ENCODE peak calls at places on chromosome 7, in four cellular contexts. One of them, this sample, is unnamed. For H3K4me1, the result is how much of the 10 kb centered on the place peaks cover.

GRCh38 chr7:92645531-92646061 is 55.4 kb upstream of the FAM133B start:
- DNase-seq in spleen: no peak
- DNase-seq in ovary: no peak
- DNase-seq in esophagus muscularis mucosa: no peak
- DNase-seq in this sample: peak

GRCh38 chr7:42087616-42088015 is 149.4 kb downstream of the GLI3 start:
- DNase-seq in spleen: no peak
- DNase-seq in ovary: no peak
- DNase-seq in esophagus muscularis mucosa: no peak
- DNase-seq in this sample: no peak

GRCh38 chr7:115230882-115231508 is 309.1 kb downstream of the MDFIC start:
- DNase-seq in spleen: no peak
- DNase-seq in ovary: no peak
- DNase-seq in esophagus muscularis mucosa: no peak
- DNase-seq in this sample: no peak

GRCh38 chr7:122528879-122529481 is 169.9 kb downstream of the RNF133 start:
- DNase-seq in spleen: no peak
- DNase-seq in ovary: no peak
- DNase-seq in esophagus muscularis mucosa: no peak
- DNase-seq in this sample: no peak

GRCh38 chr7:106774768-106775551 is 90.1 kb upstream of the PIK3CG start:
- DNase-seq in spleen: no peak
- DNase-seq in ovary: no peak
- DNase-seq in esophagus muscularis mucosa: no peak
- DNase-seq in this sample: no peak

GRCh38 chr7:151984612-151985011 is 28.4 kb downstream of the GALNTL5 start:
- DNase-seq in spleen: no peak
- DNase-seq in ovary: no peak
- DNase-seq in esophagus muscularis mucosa: no peak
- DNase-seq in this sample: no peak

GRCh38 chr7:284762-285722 is 4.9 kb upstream of the FOXL3 start:
- DNase-seq in spleen: peak
- DNase-seq in ovary: no peak
- DNase-seq in esophagus muscularis mucosa: no peak
- DNase-seq in this sample: no peak

GRCh38 chr7:53596230-53596629 is 560.8 kb downstream of the POM121L12 start:
- DNase-seq in spleen: no peak
- DNase-seq in ovary: no peak
- DNase-seq in esophagus muscularis mucosa: no peak
- DNase-seq in this sample: no peak

GRCh38 chr7:97006951-97007861 is 1.9 kb downstream of the DLX6 start:
- DNase-seq in spleen: no peak
- DNase-seq in ovary: no peak
- DNase-seq in esophagus muscularis mucosa: peak
- DNase-seq in this sample: no peak

GRCh38 chr7:148704966-148705365 is 6.3 kb downstream of the CUL1 start:
- DNase-seq in spleen: no peak
- DNase-seq in ovary: no peak
- DNase-seq in esophagus muscularis mucosa: no peak
- DNase-seq in this sample: no peak

GRCh38 chr7:36747969-36748574 is 23.8 kb upstream of the AOAH start:
- DNase-seq in spleen: no peak
- DNase-seq in ovary: no peak
- DNase-seq in esophagus muscularis mucosa: peak
- DNase-seq in this sample: no peak

GRCh38 chr7:103343758-103344452 is 662 bp downstream of the DNAJC2 start:
- DNase-seq in spleen: peak
- DNase-seq in ovary: no peak
- DNase-seq in esophagus muscularis mucosa: no peak
- DNase-seq in this sample: no peak

GRCh38 chr7:85823379-85823778 is 636.5 kb upstream of the SEMA3D start:
- DNase-seq in spleen: no peak
- DNase-seq in ovary: no peak
- DNase-seq in esophagus muscularis mucosa: no peak
- DNase-seq in this sample: no peak

GRCh38 chr7:24422611-24423010 is 138.6 kb downstream of the NPY start:
- DNase-seq in spleen: no peak
- DNase-seq in ovary: no peak
- DNase-seq in esophagus muscularis mucosa: no peak
- DNase-seq in this sample: no peak

GRCh38 chr7:24419070-24419469 is 135.1 kb downstream of the NPY start:
- DNase-seq in spleen: no peak
- DNase-seq in ovary: no peak
- DNase-seq in esophagus muscularis mucosa: no peak
- DNase-seq in this sample: no peak

GRCh38 chr7:24419527-24419926 is 135.5 kb downstream of the NPY start:
- DNase-seq in spleen: no peak
- DNase-seq in ovary: no peak
- DNase-seq in esophagus muscularis mucosa: no peak
- DNase-seq in this sample: no peak

GRCh38 chr7:24417526-24418120 is 133.6 kb downstream of the NPY start:
- DNase-seq in spleen: no peak
- DNase-seq in ovary: no peak
- DNase-seq in esophagus muscularis mucosa: no peak
- DNase-seq in this sample: no peak
- H3K4me1 ChIP-seq in spleen: under half
- H3K4me1 ChIP-seq in ovary: under half
- H3K4me1 ChIP-seq in esophagus muscularis mucosa: under half
- H3K4me1 ChIP-seq in this sample: under half

DNA sequence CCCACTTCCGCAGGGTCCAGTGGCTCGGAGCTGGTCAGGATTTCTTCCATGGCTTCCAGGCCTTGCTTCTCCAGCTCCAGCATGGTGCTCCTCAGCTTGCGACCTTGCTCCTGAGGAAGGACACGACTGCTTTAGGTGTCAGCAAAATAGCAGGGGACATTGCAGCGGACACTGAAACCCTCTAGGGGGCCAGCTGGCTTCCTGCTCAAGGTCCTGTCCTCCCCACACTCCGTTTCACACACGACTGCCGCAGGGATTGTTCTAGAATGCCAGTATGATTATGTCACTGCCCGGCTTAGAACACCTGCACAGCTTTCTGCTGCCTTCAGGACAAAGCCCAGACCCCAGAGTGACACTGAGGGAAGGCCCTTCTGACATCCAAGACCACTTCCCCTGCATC is 65.6 kb downstream of the SCRN1 start:
- DNase-seq in spleen: no peak
- DNase-seq in ovary: no peak
- DNase-seq in esophagus muscularis mucosa: no peak
- DNase-seq in this sample: no peak
- TF ChIP-seq CTCF in spleen: no peak
- TF ChIP-seq CTCF in ovary: no peak
- TF ChIP-seq CTCF in esophagus muscularis mucosa: no peak
- TF ChIP-seq CTCF in this sample: no peak

GRCh38 chr7:55105952-55106351 is 87.1 kb downstream of the EGFR start:
- DNase-seq in spleen: no peak
- DNase-seq in ovary: no peak
- DNase-seq in esophagus muscularis mucosa: no peak
- DNase-seq in this sample: no peak
- H3K4me1 ChIP-seq in spleen: under half
- H3K4me1 ChIP-seq in ovary: under half
- H3K4me1 ChIP-seq in esophagus muscularis mucosa: half or more
- H3K4me1 ChIP-seq in this sample: under half

GRCh38 chr7:2472744-2473143 is 3.5 kb downstream of the GRIFIN start:
- DNase-seq in spleen: no peak
- DNase-seq in ovary: no peak
- DNase-seq in esophagus muscularis mucosa: no peak
- DNase-seq in this sample: no peak
- TF ChIP-seq CTCF in spleen: no peak
- TF ChIP-seq CTCF in ovary: no peak
- TF ChIP-seq CTCF in esophagus muscularis mucosa: no peak
- TF ChIP-seq CTCF in this sample: no peak

GRCh38 chr7:74606101-74606908 is 51.2 kb upstream of the GTF2I start:
- DNase-seq in spleen: peak
- DNase-seq in ovary: no peak
- DNase-seq in esophagus muscularis mucosa: no peak
- DNase-seq in this sample: peak

GRCh38 chr7:74604326-74605020 is 53.0 kb upstream of the GTF2I start:
- DNase-seq in spleen: no peak
- DNase-seq in ovary: no peak
- DNase-seq in esophagus muscularis mucosa: no peak
- DNase-seq in this sample: peak

GRCh38 chr7:74612015-74612829 is 45.3 kb upstream of the GTF2I start:
- DNase-seq in spleen: no peak
- DNase-seq in ovary: no peak
- DNase-seq in esophagus muscularis mucosa: no peak
- DNase-seq in this sample: no peak

GRCh38 chr7:74606909-74607255 is 50.6 kb upstream of the GTF2I start:
- DNase-seq in spleen: no peak
- DNase-seq in ovary: no peak
- DNase-seq in esophagus muscularis mucosa: no peak
- DNase-seq in this sample: no peak
- H3K4me1 ChIP-seq in spleen: under half
- H3K4me1 ChIP-seq in ovary: under half
- H3K4me1 ChIP-seq in esophagus muscularis mucosa: under half
- H3K4me1 ChIP-seq in this sample: under half

GRCh38 chr7:146772581-146772980 is 656.0 kb downstream of the CNTNAP2 start:
- DNase-seq in spleen: no peak
- DNase-seq in ovary: no peak
- DNase-seq in esophagus muscularis mucosa: no peak
- DNase-seq in this sample: no peak
- TF ChIP-seq CTCF in spleen: no peak
- TF ChIP-seq CTCF in ovary: no peak
- TF ChIP-seq CTCF in esophagus muscularis mucosa: no peak
- TF ChIP-seq CTCF in this sample: no peak

DNA sequence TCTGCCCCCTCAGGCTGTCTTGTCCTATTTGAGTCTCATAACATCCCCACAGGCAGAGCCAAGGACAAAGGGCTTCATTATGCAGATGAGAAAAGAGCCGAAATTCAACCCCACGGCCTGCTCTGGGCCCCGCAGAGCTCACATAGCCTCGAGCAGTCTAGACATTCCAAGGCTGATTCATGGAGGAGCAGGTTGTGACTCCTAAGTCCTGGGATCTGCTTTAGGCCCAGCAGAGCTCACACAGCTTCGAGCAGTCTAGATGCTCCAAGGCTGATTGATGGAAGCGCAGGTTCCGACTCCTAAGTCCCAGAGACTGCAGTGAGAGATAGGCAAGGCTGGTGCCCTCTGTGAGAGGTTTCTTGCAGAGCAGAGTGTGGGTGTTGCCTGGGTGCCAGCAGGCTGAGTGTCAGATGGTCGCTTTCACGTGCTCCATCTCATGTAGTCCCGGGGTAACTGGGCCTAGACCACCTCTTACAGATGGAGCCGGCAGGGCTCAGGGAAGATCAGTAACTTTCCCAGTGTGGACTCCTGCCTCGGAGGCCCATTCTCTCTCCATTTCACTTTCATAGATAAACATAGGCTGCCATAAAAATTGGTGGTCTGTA is 436.1 kb upstream of the FOXK1 start:
- DNase-seq in spleen: peak
- DNase-seq in ovary: no peak
- DNase-seq in esophagus muscularis mucosa: no peak
- DNase-seq in this sample: no peak
- H3K4me1 ChIP-seq in spleen: under half
- H3K4me1 ChIP-seq in ovary: under half
- H3K4me1 ChIP-seq in esophagus muscularis mucosa: under half
- H3K4me1 ChIP-seq in this sample: under half

GRCh38 chr7:81769891-81770818 is at the start of gene HGF:
- DNase-seq in spleen: peak
- DNase-seq in ovary: peak
- DNase-seq in esophagus muscularis mucosa: peak
- DNase-seq in this sample: peak
- TF ChIP-seq CTCF in spleen: no peak
- TF ChIP-seq CTCF in ovary: no peak
- TF ChIP-seq CTCF in esophagus muscularis mucosa: peak
- TF ChIP-seq CTCF in this sample: no peak

GRCh38 chr7:2299131-2299829 is 15.0 kb downstream of the SNX8 start:
- DNase-seq in spleen: no peak
- DNase-seq in ovary: no peak
- DNase-seq in esophagus muscularis mucosa: no peak
- DNase-seq in this sample: no peak
- H3K4me1 ChIP-seq in spleen: half or more
- H3K4me1 ChIP-seq in ovary: under half
- H3K4me1 ChIP-seq in esophagus muscularis mucosa: under half
- H3K4me1 ChIP-seq in this sample: under half